ENCODE peak calls at places on chromosomes 4 and X, in four cellular contexts. F is posterior cingulate gyrus, Z is AG08396, C is iPS-NIHi11. H is an unnamed sample.

GRCh38 chr4:18021720-18022571 is at the start of gene LCORL:
- DNase-seq in F (peak; percentile 93), Z (peak; percentile 92), C (peak; percentile 86), H (peak; percentile 98)

GRCh38 chr4:174018236-174018635 is 265.2 kb downstream of the FBXO8 start:
- DNase-seq in F (no peak), Z (no peak), C (no peak), H (no peak)

GRCh38 chr4:145481164-145481941 is at the start of gene SMAD1:
- DNase-seq in F (peak; percentile 85), Z (peak; percentile 92), C (peak; percentile 82), H (peak; percentile 93)

GRCh38 chr4:87353592-87353991 is 30.9 kb upstream of the HSD17B13 start:
- DNase-seq in F (no peak), Z (peak; percentile 59), C (peak; percentile 54), H (no peak)

GRCh38 chr4:74376888-74377483 is 12.0 kb downstream of the EREG start:
- DNase-seq in F (no peak), Z (peak; percentile 62), C (peak; percentile 48), H (no peak)

GRCh38 chr4:147362868-147363440 is 117.9 kb upstream of the EDNRA start:
- DNase-seq in F (no peak), Z (peak; percentile 39), C (no peak), H (no peak)

GRCh38 chr4:47519239-47519883 is 34.3 kb downstream of the ATP10D start:
- DNase-seq in F (no peak), Z (no peak), C (no peak), H (no peak)

GRCh38 chr4:25330335-25330734 is 17.8 kb downstream of the ZCCHC4 start:
- DNase-seq in F (no peak), Z (no peak), C (no peak), H (no peak)

GRCh38 chr4:17763931-17764330 is 17.5 kb downstream of the FAM184B start:
- DNase-seq in F (no peak), Z (no peak), C (no peak), H (no peak)

GRCh38 chrX:12174358-12174757 is 36.1 kb downstream of the FRMPD4 start:
- DNase-seq in F (no peak), Z (no peak), C (no peak), H (no peak)

GRCh38 chr4:57051100-57051499 is 59.1 kb downstream of the IGFBP7 start:
- DNase-seq in F (no peak), Z (no peak), C (no peak), H (no peak)

GRCh38 chr4:165330071-165330470 is 2.6 kb downstream of the MSMO1 start:
- DNase-seq in F (no peak), Z (no peak), C (no peak), H (no peak)

GRCh38 chr4:61359301-61359700 is 159.2 kb downstream of the ADGRL3 start:
- DNase-seq in F (no peak), Z (no peak), C (no peak), H (no peak)

GRCh38 chrX:155896512-155896911 is 15.4 kb downstream of the VAMP7 start:
- DNase-seq in F (no peak), Z (no peak), C (no peak), H (no peak)

GRCh38 chrX:40550069-40550468 is 30.7 kb upstream of the ATP6AP2 start:
- DNase-seq in F (no peak), Z (no peak), C (no peak), H (no peak)

GRCh38 chr4:123110685-123111084 is 188.3 kb upstream of the NUDT6 start:
- DNase-seq in F (no peak), Z (peak; percentile 33), C (no peak), H (no peak)